ENCODE peak calls at places on chromosomes 1 and 21, in four cellular contexts. F is Kasumi-1, H is GM10248, I is astrocyte of the spinal cord. S is an unnamed sample.

GRCh38 chr21:34280389-34280795 is 83.4 kb upstream of the KCNE2 start:
- DNase-seq in F (no peak), H (no peak), I (no peak), S (no peak)

GRCh38 chr1:109312978-109313775 is 6.4 kb upstream of the MYBPHL start:
- DNase-seq in F (no peak), H (no peak), I (no peak), S (no peak)

GRCh38 chr1:233569636-233570035 is 44.3 kb upstream of the KCNK1 start:
- DNase-seq in F (no peak), H (no peak), I (peak), S (no peak)

GRCh38 chr1:5119496-5120234 is 465.3 kb downstream of the AJAP1 start:
- DNase-seq in F (no peak), H (no peak), I (no peak), S (no peak)

GRCh38 chr1:78834201-78834741 is 172.3 kb downstream of the ADGRL4 start:
- DNase-seq in F (no peak), H (peak), I (no peak), S (no peak)

GRCh38 chr1:62391369-62391971 is 45.4 kb upstream of the USP1 start:
- DNase-seq in F (peak), H (peak), I (no peak), S (no peak)

GRCh38 chr1:53257454-53258081 is 19.2 kb upstream of the MAGOH start:
- DNase-seq in F (no peak), H (no peak), I (no peak), S (no peak)

GRCh38 chr1:201708085-201708512 is 120.9 kb upstream of the IPO9 start:
- DNase-seq in F (peak), H (no peak), I (peak), S (no peak)

GRCh38 chr1:95116666-95117206 is 419 bp upstream of the TLCD4 start:
- DNase-seq in F (peak), H (peak), I (peak), S (no peak)

GRCh38 chr1:241591317-241591716 is 48.9 kb downstream of the CHML start:
- DNase-seq in F (no peak), H (no peak), I (peak), S (no peak)

GRCh38 chr21:42590431-42591131 is 62.8 kb upstream of the PDE9A start:
- DNase-seq in F (peak), H (peak), I (no peak), S (no peak)

GRCh38 chr1:227136210-227136609 is 182.1 kb downstream of the CDC42BPA start:
- DNase-seq in F (no peak), H (no peak), I (peak), S (no peak)

GRCh38 chr1:44545961-44546360 is 128.3 kb downstream of the TMEM53 start:
- DNase-seq in F (no peak), H (no peak), I (no peak), S (no peak)

S was measured in HFF-Myc.